ENCODE peak calls at places on chromosomes 5 and 9, in seven cellular contexts. P is neural progenitor cell; R is MCF 10A; T is activated CD8-positive, alpha-beta T cell treated with anti-CD3 and anti-CD28 coated beads for 36 hours; Z is HFF-Myc; M is thoracic aorta; I is WTC11. C is an unnamed sample.

GRCh38 chr9:26263451-26263850 is 585.2 kb upstream of the TUSC1 start:
- DNase-seq in P (no peak), R (no peak), T (no peak), Z (no peak), M (no peak), I (no peak), C (no peak)

GRCh38 chr5:1006656-1007071 is 1.9 kb upstream of the NKD2 start:
- DNase-seq in P (no peak), R (no peak), T (no peak), Z (no peak), M (no peak), I (peak), C (peak)

GRCh38 chr5:51381801-51382507 is 1.3 kb upstream of the ISL1 start:
- DNase-seq in P (no peak), R (no peak), T (no peak), Z (no peak), M (no peak), I (peak), C (no peak)

GRCh38 chr5:124034301-124034700 is 522.3 kb downstream of the CSNK1G3 start:
- DNase-seq in P (no peak), R (no peak), T (no peak), Z (no peak), M (no peak), I (no peak), C (no peak)

GRCh38 chr5:177097016-177097985 is 10.6 kb downstream of the FGFR4 start:
- DNase-seq in P (no peak), R (no peak), T (no peak), Z (no peak), M (no peak), I (no peak), C (no peak)

GRCh38 chr9:20447291-20447690 is 175.0 kb downstream of the MLLT3 start:
- DNase-seq in P (no peak), R (no peak), T (no peak), Z (no peak), M (no peak), I (no peak), C (no peak)

GRCh38 chr5:40587284-40587882 is 92.3 kb upstream of the PTGER4 start:
- DNase-seq in P (no peak), R (no peak), T (no peak), Z (no peak), M (no peak), I (no peak), C (no peak)

GRCh38 chr5:136038635-136039034 is 9.8 kb downstream of the TGFBI start:
- DNase-seq in P (no peak), R (peak), T (no peak), Z (no peak), M (no peak), I (no peak), C (no peak)

GRCh38 chr9:98772364-98773155 is 23.8 kb downstream of the ANKS6 start:
- DNase-seq in P (no peak), R (no peak), T (no peak), Z (no peak), M (no peak), I (no peak), C (no peak)

GRCh38 chr5:104498281-104498680 is 935.7 kb upstream of the NUDT12 start:
- DNase-seq in P (no peak), R (no peak), T (no peak), Z (no peak), M (no peak), I (no peak), C (no peak)

GRCh38 chr9:86511614-86512360 is 157.6 kb upstream of the TUT7 start:
- DNase-seq in P (no peak), R (no peak), T (no peak), Z (no peak), M (no peak), I (peak), C (no peak)

GRCh38 chr9:18568969-18569368 is 95.0 kb downstream of the ADAMTSL1 start:
- DNase-seq in P (no peak), R (no peak), T (no peak), Z (peak), M (no peak), I (no peak), C (no peak)

GRCh38 chr9:135359764-135360163 is 119.8 kb upstream of the PPP1R26 start:
- DNase-seq in P (no peak), R (no peak), T (no peak), Z (no peak), M (no peak), I (no peak), C (no peak)

GRCh38 chr5:124660229-124661093 is 86.0 kb downstream of the ZNF608 start:
- DNase-seq in P (peak), R (peak), T (no peak), Z (no peak), M (no peak), I (no peak), C (no peak)

GRCh38 chr9:120337131-120337530 is 242.8 kb downstream of the CDK5RAP2 start:
- DNase-seq in P (no peak), R (no peak), T (no peak), Z (no peak), M (no peak), I (no peak), C (no peak)

GRCh38 chr5:3593771-3594513 is 1.7 kb upstream of the IRX1 start:
- DNase-seq in P (peak), R (no peak), T (no peak), Z (no peak), M (no peak), I (peak), C (no peak)

GRCh38 chr9:129242971-129243561 is 65.0 kb upstream of the IER5L start:
- DNase-seq in P (no peak), R (no peak), T (no peak), Z (no peak), M (no peak), I (no peak), C (no peak)

GRCh38 chr9:16133556-16134227 is 580.8 kb downstream of the CCDC171 start:
- DNase-seq in P (peak), R (peak), T (peak), Z (no peak), M (no peak), I (peak), C (no peak)

GRCh38 chr9:99859395-99859980 is 37.8 kb downstream of the NR4A3 start:
- DNase-seq in P (peak), R (peak), T (no peak), Z (no peak), M (no peak), I (no peak), C (no peak)

GRCh38 chr9:37760416-37761165 is 7.0 kb downstream of the TRMT10B start:
- DNase-seq in P (no peak), R (peak), T (no peak), Z (no peak), M (no peak), I (no peak), C (no peak)

GRCh38 chr5:177495243-177496060 is 2.0 kb downstream of the PDLIM7 start:
- DNase-seq in P (peak), R (no peak), T (peak), Z (peak), M (peak), I (peak), C (no peak)

GRCh38 chr5:107578051-107578635 is 92.6 kb downstream of the EFNA5 start:
- DNase-seq in P (no peak), R (peak), T (no peak), Z (no peak), M (no peak), I (no peak), C (no peak)

GRCh38 chr9:79028101-79028500 is 543.7 kb upstream of the TLE4 start:
- DNase-seq in P (no peak), R (peak), T (no peak), Z (no peak), M (no peak), I (no peak), C (no peak)

GRCh38 chr5:61569353-61569752 is 237.3 kb downstream of the ZSWIM6 start:
- DNase-seq in P (no peak), R (no peak), T (no peak), Z (no peak), M (no peak), I (no peak), C (no peak)

GRCh38 chr5:31894131-31894530 is 255.2 kb downstream of the PDZD2 start:
- DNase-seq in P (peak), R (no peak), T (no peak), Z (no peak), M (no peak), I (no peak), C (no peak)

GRCh38 chr9:76733096-76733495 is 31.1 kb upstream of the PCA3 start:
- DNase-seq in P (no peak), R (no peak), T (no peak), Z (no peak), M (no peak), I (no peak), C (no peak)

GRCh38 chr9:122816163-122816867 is 12.1 kb downstream of the PDCL start:
- DNase-seq in P (no peak), R (no peak), T (peak), Z (no peak), M (no peak), I (no peak), C (no peak)

GRCh38 chr5:6719896-6720560 is 6.8 kb downstream of the TENT4A start:
- DNase-seq in P (no peak), R (no peak), T (no peak), Z (no peak), M (no peak), I (no peak), C (peak)

GRCh38 chr5:14581333-14581890 is at the start of gene OTULINL:
- DNase-seq in P (peak), R (peak), T (peak), Z (no peak), M (peak), I (peak), C (peak)

GRCh38 chr5:142529626-142530278 is 156.1 kb downstream of the FGF1 start:
- DNase-seq in P (no peak), R (peak), T (no peak), Z (no peak), M (no peak), I (no peak), C (no peak)

GRCh38 chr9:133334161-133334560 is 1.8 kb downstream of the SURF6 start:
- DNase-seq in P (no peak), R (no peak), T (no peak), Z (no peak), M (no peak), I (peak), C (no peak)

GRCh38 chr9:128103589-128103962 is 24.0 kb downstream of the PTGES2 start:
- DNase-seq in P (no peak), R (no peak), T (peak), Z (no peak), M (no peak), I (no peak), C (no peak)
- TF ChIP-seq CTCF in P (no peak), R (peak), T (peak), Z (no peak), M (no peak), I (peak), C (peak)

GRCh38 chr9:130991227-130992058 is 17.5 kb upstream of the LAMC3 start:
- DNase-seq in P (no peak), R (no peak), T (no peak), Z (no peak), M (no peak), I (no peak), C (no peak)
- TF ChIP-seq CTCF in P (no peak), R (no peak), T (no peak), Z (no peak), M (no peak), I (no peak), C (peak)

GRCh38 chr9:80784647-80785046 is 904.7 kb downstream of the TLE1 start:
- DNase-seq in P (no peak), R (no peak), T (no peak), Z (no peak), M (no peak), I (no peak), C (no peak)
- TF ChIP-seq CTCF in P (no peak), R (no peak), T (no peak), Z (no peak), M (no peak), I (no peak), C (no peak)

GRCh38 chr9:2179557-2179956 is 164.4 kb downstream of the SMARCA2 start:
- DNase-seq in P (no peak), R (peak), T (no peak), Z (no peak), M (no peak), I (no peak), C (no peak)
- TF ChIP-seq CTCF in P (no peak), R (peak), T (peak), Z (no peak), M (no peak), I (no peak), C (no peak)